ENCODE peak calls at places on chromosomes 2 and 18, in six cellular contexts. One of them, this sample, is unnamed.

GRCh38 chr2:41994177-41994576 is 53.6 kb upstream of the PKDCC start:
- DNase-seq in lung: no peak
- DNase-seq in mucosa of descending colon: no peak
- DNase-seq in AG09309: peak; percentile 93
- DNase-seq in sigmoid colon: no peak
- DNase-seq in left ventricle myocardium inferior: no peak
- DNase-seq in this sample: no peak

GRCh38 chr2:150479075-150479915 is 8.2 kb downstream of the RND3 start:
- DNase-seq in AG09309: no peak
- DNase-seq in left ventricle myocardium inferior: no peak
- DNase-seq in mucosa of descending colon: no peak
- DNase-seq in sigmoid colon: no peak
- DNase-seq in lung: no peak
- DNase-seq in this sample: no peak

GRCh38 chr2:108833219-108833618 is 46.6 kb downstream of the CCDC138 start:
- DNase-seq in mucosa of descending colon: no peak
- DNase-seq in lung: no peak
- DNase-seq in AG09309: no peak
- DNase-seq in sigmoid colon: no peak
- DNase-seq in left ventricle myocardium inferior: no peak
- DNase-seq in this sample: no peak

GRCh38 chr2:233085037-233085838 is 25.1 kb downstream of the INPP5D start:
- DNase-seq in lung: no peak
- DNase-seq in AG09309: no peak
- DNase-seq in left ventricle myocardium inferior: no peak
- DNase-seq in sigmoid colon: peak; percentile 24
- DNase-seq in mucosa of descending colon: no peak
- DNase-seq in this sample: no peak

GRCh38 chr18:6355789-6356589 is 58.7 kb downstream of the L3MBTL4 start:
- DNase-seq in left ventricle myocardium inferior: no peak
- DNase-seq in lung: no peak
- DNase-seq in sigmoid colon: no peak
- DNase-seq in AG09309: no peak
- DNase-seq in mucosa of descending colon: no peak
- DNase-seq in this sample: no peak

GRCh38 chr2:130183500-130184373 is 1.7 kb downstream of the MZT2B start:
- DNase-seq in mucosa of descending colon: peak; percentile 12
- DNase-seq in lung: no peak
- DNase-seq in left ventricle myocardium inferior: peak; percentile 63
- DNase-seq in sigmoid colon: peak; percentile 78
- DNase-seq in AG09309: no peak
- DNase-seq in this sample: peak; percentile 60

GRCh38 chr18:71442830-71443229 is 1101.3 kb downstream of the CBLN2 start:
- DNase-seq in lung: no peak
- DNase-seq in mucosa of descending colon: no peak
- DNase-seq in left ventricle myocardium inferior: no peak
- DNase-seq in sigmoid colon: no peak
- DNase-seq in AG09309: no peak
- DNase-seq in this sample: no peak

GRCh38 chr2:64654993-64655666 is 1.4 kb upstream of the SERTAD2 start:
- DNase-seq in lung: no peak
- DNase-seq in AG09309: no peak
- DNase-seq in mucosa of descending colon: no peak
- DNase-seq in sigmoid colon: no peak
- DNase-seq in left ventricle myocardium inferior: no peak
- DNase-seq in this sample: no peak

GRCh38 chr18:57051586-57052044 is 95.3 kb upstream of the BOD1L2 start:
- DNase-seq in mucosa of descending colon: peak; percentile 96
- DNase-seq in lung: no peak
- DNase-seq in left ventricle myocardium inferior: no peak
- DNase-seq in sigmoid colon: no peak
- DNase-seq in AG09309: no peak
- DNase-seq in this sample: no peak

GRCh38 chr18:43662657-43663056 is 385.4 kb upstream of the SYT4 start:
- DNase-seq in left ventricle myocardium inferior: no peak
- DNase-seq in sigmoid colon: no peak
- DNase-seq in AG09309: peak; percentile 68
- DNase-seq in lung: no peak
- DNase-seq in mucosa of descending colon: no peak
- DNase-seq in this sample: no peak

GRCh38 chr2:18516112-18516511 is 44.3 kb downstream of the RDH14 start:
- DNase-seq in AG09309: no peak
- DNase-seq in lung: no peak
- DNase-seq in sigmoid colon: no peak
- DNase-seq in mucosa of descending colon: no peak
- DNase-seq in left ventricle myocardium inferior: no peak
- DNase-seq in this sample: peak; percentile 57

GRCh38 chr2:156689945-156690344 is 253.8 kb downstream of the GPD2 start:
- DNase-seq in left ventricle myocardium inferior: no peak
- DNase-seq in sigmoid colon: no peak
- DNase-seq in mucosa of descending colon: no peak
- DNase-seq in lung: no peak
- DNase-seq in AG09309: no peak
- DNase-seq in this sample: no peak

GRCh38 chr2:179746982-179747381 is 114.4 kb downstream of the ZNF385B start:
- DNase-seq in left ventricle myocardium inferior: no peak
- DNase-seq in sigmoid colon: no peak
- DNase-seq in mucosa of descending colon: no peak
- DNase-seq in AG09309: no peak
- DNase-seq in lung: no peak
- DNase-seq in this sample: no peak

GRCh38 chr2:217090024-217090473 is 230.2 kb upstream of the TNP1 start:
- DNase-seq in sigmoid colon: no peak
- DNase-seq in left ventricle myocardium inferior: no peak
- DNase-seq in mucosa of descending colon: no peak
- DNase-seq in AG09309: no peak
- DNase-seq in lung: no peak
- DNase-seq in this sample: no peak

GRCh38 chr18:69400253-69400975 is at the start of gene DOK6:
- DNase-seq in mucosa of descending colon: peak; percentile 7
- DNase-seq in AG09309: peak; percentile 21
- DNase-seq in left ventricle myocardium inferior: peak; percentile 66
- DNase-seq in sigmoid colon: peak; percentile 64
- DNase-seq in lung: no peak
- DNase-seq in this sample: peak; percentile 86

GRCh38 chr2:237511885-237512405 is 24.9 kb downstream of the MLPH start:
- DNase-seq in lung: no peak
- DNase-seq in mucosa of descending colon: no peak
- DNase-seq in left ventricle myocardium inferior: no peak
- DNase-seq in AG09309: no peak
- DNase-seq in sigmoid colon: no peak
- DNase-seq in this sample: no peak

GRCh38 chr18:2920027-2920426 is 73.2 kb downstream of the EMILIN2 start:
- DNase-seq in mucosa of descending colon: no peak
- DNase-seq in AG09309: no peak
- DNase-seq in sigmoid colon: no peak
- DNase-seq in lung: no peak
- DNase-seq in left ventricle myocardium inferior: no peak
- DNase-seq in this sample: no peak

GRCh38 chr2:105761931-105762515 is 17.3 kb downstream of the NCK2 start:
- DNase-seq in sigmoid colon: no peak
- DNase-seq in mucosa of descending colon: no peak
- DNase-seq in AG09309: no peak
- DNase-seq in left ventricle myocardium inferior: no peak
- DNase-seq in lung: no peak
- DNase-seq in this sample: peak; percentile 92

GRCh38 chr18:48546411-48546810 is 7.6 kb downstream of the CTIF start:
- DNase-seq in AG09309: no peak
- DNase-seq in sigmoid colon: no peak
- DNase-seq in mucosa of descending colon: no peak
- DNase-seq in left ventricle myocardium inferior: no peak
- DNase-seq in lung: no peak
- DNase-seq in this sample: peak; percentile 59

GRCh38 chr2:217685255-217685605 is 317.6 kb downstream of the TNS1 start:
- DNase-seq in sigmoid colon: peak; percentile 77
- DNase-seq in lung: peak; percentile 81
- DNase-seq in mucosa of descending colon: peak; percentile 30
- DNase-seq in AG09309: peak; percentile 92
- DNase-seq in left ventricle myocardium inferior: peak; percentile 42
- DNase-seq in this sample: peak; percentile 77

GRCh38 chr2:232255033-232255432 is 123.5 kb upstream of the ALPP start:
- DNase-seq in AG09309: no peak
- DNase-seq in sigmoid colon: no peak
- DNase-seq in left ventricle myocardium inferior: no peak
- DNase-seq in mucosa of descending colon: no peak
- DNase-seq in lung: no peak
- DNase-seq in this sample: no peak

GRCh38 chr18:74945774-74946545 is 263.0 kb downstream of the PTGR3 start:
- DNase-seq in AG09309: no peak
- DNase-seq in lung: no peak
- DNase-seq in left ventricle myocardium inferior: no peak
- DNase-seq in mucosa of descending colon: no peak
- DNase-seq in sigmoid colon: no peak
- DNase-seq in this sample: no peak

GRCh38 chr2:111519074-111519473 is 364.9 kb downstream of the ANAPC1 start:
- DNase-seq in sigmoid colon: no peak
- DNase-seq in mucosa of descending colon: no peak
- DNase-seq in lung: no peak
- DNase-seq in AG09309: no peak
- DNase-seq in left ventricle myocardium inferior: no peak
- DNase-seq in this sample: peak; percentile 20

GRCh38 chr18:22544626-22545025 is 126.9 kb upstream of the CTAGE1 start:
- DNase-seq in AG09309: no peak
- DNase-seq in lung: no peak
- DNase-seq in left ventricle myocardium inferior: no peak
- DNase-seq in mucosa of descending colon: no peak
- DNase-seq in sigmoid colon: no peak
- DNase-seq in this sample: no peak

GRCh38 chr2:215664847-215665525 is 229.1 kb upstream of the FN1 start:
- DNase-seq in lung: no peak
- DNase-seq in AG09309: peak; percentile 84
- DNase-seq in left ventricle myocardium inferior: no peak
- DNase-seq in sigmoid colon: no peak
- DNase-seq in mucosa of descending colon: no peak
- DNase-seq in this sample: no peak

GRCh38 chr18:43571078-43571689 is 293.9 kb upstream of the SYT4 start:
- DNase-seq in sigmoid colon: no peak
- DNase-seq in lung: no peak
- DNase-seq in AG09309: peak; percentile 14
- DNase-seq in left ventricle myocardium inferior: no peak
- DNase-seq in mucosa of descending colon: peak; percentile 70
- DNase-seq in this sample: peak; percentile 61

GRCh38 chr2:169452080-169452479 is 27.2 kb upstream of the BBS5 start:
- DNase-seq in lung: no peak
- DNase-seq in AG09309: peak; percentile 7
- DNase-seq in mucosa of descending colon: no peak
- DNase-seq in left ventricle myocardium inferior: no peak
- DNase-seq in sigmoid colon: no peak
- DNase-seq in this sample: no peak
- TF ChIP-seq CTCF in lung: no peak
- TF ChIP-seq CTCF in AG09309: peak; percentile 47
- TF ChIP-seq CTCF in mucosa of descending colon: no peak
- TF ChIP-seq CTCF in left ventricle myocardium inferior: peak; percentile 57
- TF ChIP-seq CTCF in sigmoid colon: peak; percentile 18
- TF ChIP-seq CTCF in this sample: peak; percentile 75

DNA sequence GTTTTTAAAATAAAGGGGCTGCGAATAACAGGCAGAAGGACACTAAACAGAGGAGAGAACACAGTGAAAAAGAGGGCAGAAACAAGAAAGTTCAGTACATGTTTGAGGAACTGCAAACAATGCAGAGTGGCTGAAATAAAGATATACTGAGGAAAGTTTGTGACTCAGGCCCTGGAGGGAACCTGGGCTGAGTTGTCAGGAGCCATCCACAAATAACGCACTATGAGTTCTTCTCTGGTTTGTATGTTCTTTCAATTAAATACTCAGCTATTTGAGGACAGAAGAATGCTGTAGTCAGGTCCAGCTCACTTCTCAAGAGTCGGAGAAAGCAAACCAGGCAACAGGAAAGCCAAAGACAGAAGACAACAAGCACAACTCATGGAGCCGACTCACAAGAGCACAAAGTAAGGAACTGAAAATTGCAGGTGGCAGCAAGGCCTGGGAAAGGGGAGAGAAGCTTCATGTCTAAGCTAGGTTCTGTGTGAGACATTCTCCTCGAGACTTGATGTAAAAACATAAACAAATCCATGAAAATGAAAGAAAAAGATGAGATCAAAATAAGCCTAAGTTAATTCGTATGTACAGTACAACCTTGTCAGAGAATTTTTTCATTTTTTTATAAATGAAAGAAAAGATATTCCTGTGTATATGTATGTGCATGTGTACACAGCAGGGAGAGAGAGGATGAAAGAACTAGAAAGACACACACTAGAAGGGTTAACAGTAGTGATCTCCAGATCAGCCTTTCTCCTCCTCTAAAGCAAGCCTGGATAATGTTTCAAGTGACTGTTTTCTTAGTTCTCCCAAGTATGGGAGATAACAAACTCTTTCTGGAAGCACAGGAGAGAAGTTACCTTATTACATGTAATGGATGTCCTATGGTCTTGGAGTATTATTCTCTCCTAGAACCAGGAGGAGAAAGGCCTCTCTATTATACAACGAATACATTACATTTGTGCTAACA is 41.5 kb downstream of the CHN1 start:
- DNase-seq in left ventricle myocardium inferior: no peak
- DNase-seq in lung: no peak
- DNase-seq in sigmoid colon: no peak
- DNase-seq in AG09309: no peak
- DNase-seq in mucosa of descending colon: no peak
- DNase-seq in this sample: no peak
- H3K4me3 ChIP-seq in left ventricle myocardium inferior: no peak overlapping the region
- H3K4me3 ChIP-seq in lung: no peak overlapping the region
- H3K4me3 ChIP-seq in sigmoid colon: no peak overlapping the region
- H3K4me3 ChIP-seq in AG09309: no peak overlapping the region
- H3K4me3 ChIP-seq in mucosa of descending colon: no peak overlapping the region
- H3K4me3 ChIP-seq in this sample: no peak overlapping the region

GRCh38 chr2:177385151-177385550 is 7.4 kb upstream of the AGPS start:
- DNase-seq in AG09309: no peak
- DNase-seq in left ventricle myocardium inferior: no peak
- DNase-seq in mucosa of descending colon: no peak
- DNase-seq in lung: no peak
- DNase-seq in sigmoid colon: no peak
- DNase-seq in this sample: no peak
- TF ChIP-seq CTCF in AG09309: no peak
- TF ChIP-seq CTCF in left ventricle myocardium inferior: no peak
- TF ChIP-seq CTCF in mucosa of descending colon: no peak
- TF ChIP-seq CTCF in lung: no peak
- TF ChIP-seq CTCF in sigmoid colon: no peak
- TF ChIP-seq CTCF in this sample: no peak

DNA sequence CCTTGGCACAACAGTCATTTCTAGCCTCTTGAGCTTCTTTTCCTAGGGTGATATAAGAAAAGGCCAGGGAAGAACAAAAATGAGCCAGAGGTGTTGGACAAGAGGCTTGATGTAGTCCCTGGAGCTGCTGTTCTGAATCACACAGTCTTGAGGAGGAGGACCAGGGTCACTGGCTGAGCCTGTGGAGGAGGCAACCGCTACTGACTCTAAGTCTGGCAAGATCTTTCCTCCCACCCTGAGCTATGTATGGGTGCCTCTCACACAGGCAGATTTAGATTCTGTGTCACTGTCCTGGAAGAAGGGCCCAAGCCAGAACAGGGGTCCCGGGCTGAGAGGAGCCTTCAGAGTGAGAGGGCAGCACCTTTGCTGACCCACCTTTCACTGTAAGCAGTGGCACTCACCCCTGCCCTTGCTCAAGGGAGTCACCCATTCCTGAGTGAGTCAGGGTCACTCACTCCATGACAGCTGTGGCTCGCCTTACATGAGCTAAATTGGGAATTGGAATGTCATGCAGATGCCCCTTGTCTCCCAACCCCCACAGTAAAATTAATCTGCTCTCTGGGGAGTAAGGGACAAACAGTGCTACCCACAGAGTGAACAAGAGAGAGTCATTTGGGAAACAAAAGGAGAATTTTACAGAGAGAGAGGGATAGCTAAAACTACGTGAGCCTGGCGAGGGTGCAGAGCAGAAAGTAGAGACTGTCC is at the start of gene TRIM54:
- DNase-seq in left ventricle myocardium inferior: peak; percentile 39
- DNase-seq in lung: no peak
- DNase-seq in mucosa of descending colon: no peak
- DNase-seq in AG09309: no peak
- DNase-seq in sigmoid colon: no peak
- DNase-seq in this sample: peak; percentile 70
- H3K4me3 ChIP-seq in left ventricle myocardium inferior: peak within 1 kb of the TSS; percentile 74
- H3K4me3 ChIP-seq in lung: no peak within 1 kb of the TSS
- H3K4me3 ChIP-seq in mucosa of descending colon: no peak within 1 kb of the TSS
- H3K4me3 ChIP-seq in AG09309: no peak within 1 kb of the TSS
- H3K4me3 ChIP-seq in sigmoid colon: no peak within 1 kb of the TSS
- H3K4me3 ChIP-seq in this sample: no peak within 1 kb of the TSS